ENCODE peak calls at places on chromosome 3, in five cellular contexts. One of them, this sample, is unnamed.

GRCh38 chr3:57048052-57048671 is 12.3 kb upstream of the SPATA12 start:
- DNase-seq in K562: no peak
- DNase-seq in HepG2: no peak
- DNase-seq in GM12878: no peak
- DNase-seq in SK-N-SH: no peak
- DNase-seq in this sample: no peak

GRCh38 chr3:32276279-32276841 is 37.9 kb downstream of the CMTM8 start:
- DNase-seq in GM12878: no peak
- DNase-seq in HepG2: peak
- DNase-seq in SK-N-SH: no peak
- DNase-seq in K562: no peak
- DNase-seq in this sample: no peak

GRCh38 chr3:34196914-34197313 is 398.5 kb downstream of the PDCD6IP start:
- DNase-seq in K562: no peak
- DNase-seq in SK-N-SH: no peak
- DNase-seq in HepG2: no peak
- DNase-seq in GM12878: no peak
- DNase-seq in this sample: no peak

GRCh38 chr3:14317057-14317553 is 85.3 kb upstream of the SLC6A6 start:
- DNase-seq in SK-N-SH: no peak
- DNase-seq in K562: no peak
- DNase-seq in GM12878: no peak
- DNase-seq in HepG2: peak
- DNase-seq in this sample: no peak

GRCh38 chr3:183487896-183488295 is 59.5 kb upstream of the MCF2L2 start:
- DNase-seq in K562: no peak
- DNase-seq in HepG2: no peak
- DNase-seq in SK-N-SH: no peak
- DNase-seq in GM12878: no peak
- DNase-seq in this sample: no peak

GRCh38 chr3:153970735-153971347 is 150.3 kb upstream of the ARHGEF26 start:
- DNase-seq in HepG2: no peak
- DNase-seq in K562: no peak
- DNase-seq in SK-N-SH: peak
- DNase-seq in GM12878: no peak
- DNase-seq in this sample: peak

GRCh38 chr3:25281041-25281842 is 146.8 kb upstream of the RARB start:
- DNase-seq in HepG2: no peak
- DNase-seq in K562: no peak
- DNase-seq in SK-N-SH: no peak
- DNase-seq in GM12878: no peak
- DNase-seq in this sample: no peak

GRCh38 chr3:32147935-32148334 is 41.5 kb downstream of the GPD1L start:
- DNase-seq in HepG2: no peak
- DNase-seq in GM12878: no peak
- DNase-seq in K562: no peak
- DNase-seq in SK-N-SH: no peak
- DNase-seq in this sample: no peak

GRCh38 chr3:17088602-17089313 is 204.0 kb downstream of the PLCL2 start:
- DNase-seq in GM12878: no peak
- DNase-seq in HepG2: no peak
- DNase-seq in K562: no peak
- DNase-seq in SK-N-SH: no peak
- DNase-seq in this sample: no peak

GRCh38 chr3:187896664-187897063 is 151.4 kb upstream of the BCL6 start:
- DNase-seq in SK-N-SH: no peak
- DNase-seq in K562: no peak
- DNase-seq in GM12878: no peak
- DNase-seq in HepG2: no peak
- DNase-seq in this sample: no peak

GRCh38 chr3:119703900-119704531 is 1.2 kb downstream of the CFAP91 start:
- DNase-seq in GM12878: no peak
- DNase-seq in HepG2: peak
- DNase-seq in SK-N-SH: no peak
- DNase-seq in K562: no peak
- DNase-seq in this sample: no peak

GRCh38 chr3:66763294-66763693 is 234.8 kb upstream of the KBTBD8 start:
- DNase-seq in SK-N-SH: no peak
- DNase-seq in GM12878: no peak
- DNase-seq in HepG2: no peak
- DNase-seq in K562: no peak
- DNase-seq in this sample: no peak

GRCh38 chr3:36147934-36148333 is 232.4 kb upstream of the STAC start:
- DNase-seq in SK-N-SH: no peak
- DNase-seq in GM12878: no peak
- DNase-seq in K562: no peak
- DNase-seq in HepG2: no peak
- DNase-seq in this sample: no peak

GRCh38 chr3:168888781-168889180 is 774.7 kb downstream of the MECOM start:
- DNase-seq in HepG2: no peak
- DNase-seq in K562: no peak
- DNase-seq in SK-N-SH: no peak
- DNase-seq in GM12878: no peak
- DNase-seq in this sample: no peak

GRCh38 chr3:161443921-161444457 is 52.6 kb upstream of the OTOL1 start:
- DNase-seq in SK-N-SH: no peak
- DNase-seq in HepG2: peak
- DNase-seq in K562: no peak
- DNase-seq in GM12878: no peak
- DNase-seq in this sample: no peak

GRCh38 chr3:161452179-161452578 is 44.4 kb upstream of the OTOL1 start:
- DNase-seq in K562: no peak
- DNase-seq in HepG2: no peak
- DNase-seq in SK-N-SH: no peak
- DNase-seq in GM12878: no peak
- DNase-seq in this sample: no peak

GRCh38 chr3:161444678-161445077 is 51.9 kb upstream of the OTOL1 start:
- DNase-seq in GM12878: no peak
- DNase-seq in K562: no peak
- DNase-seq in HepG2: no peak
- DNase-seq in SK-N-SH: no peak
- DNase-seq in this sample: no peak

GRCh38 chr3:161454615-161455014 is 42.0 kb upstream of the OTOL1 start:
- DNase-seq in HepG2: no peak
- DNase-seq in K562: no peak
- DNase-seq in GM12878: no peak
- DNase-seq in SK-N-SH: peak
- DNase-seq in this sample: no peak

GRCh38 chr3:161449784-161450183 is 46.8 kb upstream of the OTOL1 start:
- DNase-seq in K562: no peak
- DNase-seq in HepG2: no peak
- DNase-seq in GM12878: no peak
- DNase-seq in SK-N-SH: no peak
- DNase-seq in this sample: no peak
- TF ChIP-seq ZBTB33 in K562: no peak
- TF ChIP-seq ZBTB33 in HepG2: no peak
- TF ChIP-seq ZBTB33 in GM12878: no peak
- TF ChIP-seq ZBTB33 in SK-N-SH: no peak
- TF ChIP-seq ZBTB33 in this sample: no peak

DNA sequence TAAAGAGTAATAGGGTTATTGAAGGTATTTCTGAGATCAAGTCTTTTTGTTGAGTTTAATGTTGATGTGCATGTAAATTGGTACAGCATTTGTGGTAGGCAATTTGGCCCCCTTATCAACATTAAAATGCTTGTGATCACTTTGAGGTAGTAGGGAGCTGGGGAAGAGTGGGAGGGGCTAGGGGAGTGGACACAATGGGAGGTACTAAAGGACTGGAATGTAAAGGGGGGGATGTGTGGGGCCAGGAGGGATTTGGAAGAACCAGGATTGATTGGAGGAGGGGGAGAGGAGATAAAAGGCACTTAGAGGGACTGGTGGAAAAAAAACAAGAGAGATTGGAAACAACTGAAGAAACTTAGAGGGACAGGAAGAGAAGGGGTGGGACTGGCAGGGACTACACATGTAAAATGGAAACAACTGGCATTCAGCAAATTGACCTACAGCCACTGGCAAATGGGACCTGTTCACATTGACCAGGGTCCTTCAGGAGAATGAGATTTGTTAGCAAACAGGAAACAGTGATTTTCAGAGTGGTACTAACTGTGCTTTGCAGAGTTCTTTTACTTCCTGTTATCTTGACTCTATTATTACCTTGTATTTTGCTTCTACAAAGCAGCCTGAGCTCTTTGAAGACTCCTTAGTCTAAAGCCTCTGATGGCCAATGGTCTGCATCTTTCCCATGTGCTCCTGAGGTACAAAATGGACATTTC is 47.8 kb upstream of the ZBTB38 start:
- DNase-seq in SK-N-SH: no peak
- DNase-seq in HepG2: no peak
- DNase-seq in GM12878: no peak
- DNase-seq in K562: no peak
- DNase-seq in this sample: no peak
- TF ChIP-seq ZBTB33 in SK-N-SH: no peak
- TF ChIP-seq ZBTB33 in HepG2: no peak
- TF ChIP-seq ZBTB33 in GM12878: no peak
- TF ChIP-seq ZBTB33 in K562: no peak
- TF ChIP-seq ZBTB33 in this sample: no peak

GRCh38 chr3:158453004-158453403 is 118.0 kb upstream of the MLF1 start:
- DNase-seq in GM12878: no peak
- DNase-seq in K562: no peak
- DNase-seq in HepG2: peak
- DNase-seq in SK-N-SH: no peak
- DNase-seq in this sample: no peak

GRCh38 chr3:158453865-158454264 is 117.1 kb upstream of the MLF1 start:
- DNase-seq in K562: no peak
- DNase-seq in GM12878: no peak
- DNase-seq in HepG2: no peak
- DNase-seq in SK-N-SH: no peak
- DNase-seq in this sample: no peak

GRCh38 chr3:158451405-158452045 is 119.5 kb upstream of the MLF1 start:
- DNase-seq in SK-N-SH: no peak
- DNase-seq in GM12878: no peak
- DNase-seq in K562: no peak
- DNase-seq in HepG2: peak
- DNase-seq in this sample: no peak

GRCh38 chr3:158455406-158455805 is 115.6 kb upstream of the MLF1 start:
- DNase-seq in HepG2: no peak
- DNase-seq in SK-N-SH: no peak
- DNase-seq in K562: no peak
- DNase-seq in GM12878: no peak
- DNase-seq in this sample: no peak

DNA sequence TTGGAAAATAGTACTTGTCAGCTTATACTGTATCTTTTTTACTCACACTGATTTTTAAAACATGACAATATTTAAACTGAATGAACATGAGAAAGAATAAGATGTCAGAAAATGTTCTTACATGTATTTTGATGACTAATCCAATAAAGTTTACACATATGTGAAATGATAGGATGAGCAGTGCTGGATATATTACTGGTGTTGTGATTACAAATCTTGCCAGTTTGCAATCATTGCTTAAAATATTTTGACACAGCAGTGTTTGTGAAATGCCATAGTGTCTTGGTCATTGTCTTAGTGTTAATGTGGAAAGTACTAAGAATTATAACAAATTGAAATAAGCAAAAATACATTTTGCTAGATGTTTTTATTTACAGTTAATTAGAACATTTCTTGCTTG is 118.7 kb upstream of the MLF1 start:
- DNase-seq in K562: no peak
- DNase-seq in GM12878: no peak
- DNase-seq in HepG2: no peak
- DNase-seq in SK-N-SH: no peak
- DNase-seq in this sample: no peak
- TF ChIP-seq ZBTB33 in K562: no peak
- TF ChIP-seq ZBTB33 in GM12878: no peak
- TF ChIP-seq ZBTB33 in HepG2: no peak
- TF ChIP-seq ZBTB33 in SK-N-SH: no peak
- TF ChIP-seq ZBTB33 in this sample: no peak

GRCh38 chr3:182027366-182027765 is 315.6 kb downstream of the SOX2 start:
- DNase-seq in SK-N-SH: no peak
- DNase-seq in GM12878: no peak
- DNase-seq in K562: no peak
- DNase-seq in HepG2: no peak
- DNase-seq in this sample: no peak
- TF ChIP-seq ZBTB33 in SK-N-SH: no peak
- TF ChIP-seq ZBTB33 in GM12878: no peak
- TF ChIP-seq ZBTB33 in K562: no peak
- TF ChIP-seq ZBTB33 in HepG2: no peak
- TF ChIP-seq ZBTB33 in this sample: no peak

GRCh38 chr3:124431585-124431984 is 298.7 kb upstream of the UMPS start:
- DNase-seq in GM12878: no peak
- DNase-seq in K562: no peak
- DNase-seq in SK-N-SH: no peak
- DNase-seq in HepG2: no peak
- DNase-seq in this sample: no peak

GRCh38 chr3:124424396-124424795 is 305.9 kb upstream of the UMPS start:
- DNase-seq in K562: no peak
- DNase-seq in GM12878: no peak
- DNase-seq in SK-N-SH: no peak
- DNase-seq in HepG2: no peak
- DNase-seq in this sample: no peak

GRCh38 chr3:124434176-124434575 is 296.1 kb upstream of the UMPS start:
- DNase-seq in K562: no peak
- DNase-seq in GM12878: no peak
- DNase-seq in SK-N-SH: no peak
- DNase-seq in HepG2: no peak
- DNase-seq in this sample: no peak

GRCh38 chr3:124429129-124429815 is 301.0 kb upstream of the UMPS start:
- DNase-seq in HepG2: no peak
- DNase-seq in GM12878: no peak
- DNase-seq in K562: no peak
- DNase-seq in SK-N-SH: peak
- DNase-seq in this sample: peak

GRCh38 chr3:124428372-124429128 is 301.7 kb upstream of the UMPS start:
- DNase-seq in K562: no peak
- DNase-seq in GM12878: no peak
- DNase-seq in HepG2: no peak
- DNase-seq in SK-N-SH: no peak
- DNase-seq in this sample: no peak
- TF ChIP-seq ZBTB33 in K562: no peak
- TF ChIP-seq ZBTB33 in GM12878: no peak
- TF ChIP-seq ZBTB33 in HepG2: no peak
- TF ChIP-seq ZBTB33 in SK-N-SH: no peak
- TF ChIP-seq ZBTB33 in this sample: no peak

GRCh38 chr3:107654218-107654617 is 131.5 kb downstream of the BBX start:
- DNase-seq in SK-N-SH: no peak
- DNase-seq in K562: no peak
- DNase-seq in GM12878: no peak
- DNase-seq in HepG2: no peak
- DNase-seq in this sample: no peak

GRCh38 chr3:107651782-107652181 is 129.0 kb downstream of the BBX start:
- DNase-seq in GM12878: no peak
- DNase-seq in HepG2: no peak
- DNase-seq in K562: no peak
- DNase-seq in SK-N-SH: no peak
- DNase-seq in this sample: no peak

DNA sequence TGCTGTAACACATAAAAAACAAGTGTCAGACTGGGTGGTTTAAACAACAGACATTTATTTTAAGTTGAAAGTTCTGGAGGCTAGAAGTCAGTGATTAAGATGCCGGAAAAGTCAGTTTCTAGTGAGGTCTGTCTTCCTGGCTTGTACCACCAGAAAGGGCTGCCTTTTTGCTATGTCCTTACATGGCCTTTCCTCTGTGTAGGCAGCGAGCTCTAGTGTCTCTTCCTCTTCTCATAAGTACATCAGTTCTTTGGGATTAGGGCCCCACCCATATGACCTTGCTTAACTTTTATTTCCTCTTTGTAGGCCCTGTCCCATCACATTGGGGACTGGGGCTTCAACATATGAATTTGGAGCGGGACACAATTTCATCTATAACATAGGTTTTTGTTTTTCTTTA is 128.0 kb downstream of the BBX start:
- DNase-seq in SK-N-SH: no peak
- DNase-seq in HepG2: no peak
- DNase-seq in GM12878: no peak
- DNase-seq in K562: no peak
- DNase-seq in this sample: no peak
- TF ChIP-seq ZBTB33 in SK-N-SH: no peak
- TF ChIP-seq ZBTB33 in HepG2: no peak
- TF ChIP-seq ZBTB33 in GM12878: no peak
- TF ChIP-seq ZBTB33 in K562: no peak
- TF ChIP-seq ZBTB33 in this sample: no peak

This sample was measured in HCT116.